ENCODE peak calls at places on chromosome 12, in five cellular contexts. T is cardiac fibroblast, F is AG10803, R is upper lobe of right lung, V is choroid plexus epithelial cell. D is an unnamed sample.

GRCh38 chr12:91127296-91127695 is 16.0 kb upstream of the LUM start:
- DNase-seq in T (no peak), F (peak; percentile 79), V (no peak), R (no peak), D (no peak)

GRCh38 chr12:9048930-9049329 is 59.6 kb downstream of the KLRG1 start:
- DNase-seq in V (no peak), R (no peak), T (no peak), F (no peak), D (no peak)

GRCh38 chr12:51884676-51885229 is 3.1 kb upstream of the ANKRD33 start:
- DNase-seq in R (peak; percentile 6), F (no peak), T (peak; percentile 40), V (no peak), D (peak; percentile 79)

GRCh38 chr12:9047105-9047504 is 57.8 kb downstream of the KLRG1 start:
- DNase-seq in F (no peak), V (no peak), T (no peak), R (no peak), D (no peak)

GRCh38 chr12:588658-589057 is 74.6 kb downstream of the NINJ2 start:
- DNase-seq in R (no peak), V (no peak), T (no peak), F (no peak), D (no peak)

GRCh38 chr12:125184213-125184952 is 119.1 kb downstream of the AACS start:
- DNase-seq in T (no peak), F (no peak), V (no peak), R (no peak), D (no peak)

GRCh38 chr12:99959549-99960170 is 25.1 kb downstream of the ANKS1B start:
- DNase-seq in T (peak; percentile 79), F (peak; percentile 16), R (no peak), V (peak; percentile 36), D (peak; percentile 68)

GRCh38 chr12:116164263-116164817 is 113.2 kb downstream of the MED13L start:
- DNase-seq in V (peak; percentile 47), F (no peak), R (no peak), T (no peak), D (peak; percentile 42)

GRCh38 chr12:15757553-15758255 is 31.5 kb downstream of the EPS8 start:
- DNase-seq in R (no peak), T (peak; percentile 99), F (peak; percentile 91), V (peak; percentile 91), D (peak; percentile 85)

GRCh38 chr12:28930704-28931103 is 218.4 kb upstream of the FAR2 start:
- DNase-seq in V (no peak), R (no peak), F (no peak), T (no peak), D (no peak)

DNA sequence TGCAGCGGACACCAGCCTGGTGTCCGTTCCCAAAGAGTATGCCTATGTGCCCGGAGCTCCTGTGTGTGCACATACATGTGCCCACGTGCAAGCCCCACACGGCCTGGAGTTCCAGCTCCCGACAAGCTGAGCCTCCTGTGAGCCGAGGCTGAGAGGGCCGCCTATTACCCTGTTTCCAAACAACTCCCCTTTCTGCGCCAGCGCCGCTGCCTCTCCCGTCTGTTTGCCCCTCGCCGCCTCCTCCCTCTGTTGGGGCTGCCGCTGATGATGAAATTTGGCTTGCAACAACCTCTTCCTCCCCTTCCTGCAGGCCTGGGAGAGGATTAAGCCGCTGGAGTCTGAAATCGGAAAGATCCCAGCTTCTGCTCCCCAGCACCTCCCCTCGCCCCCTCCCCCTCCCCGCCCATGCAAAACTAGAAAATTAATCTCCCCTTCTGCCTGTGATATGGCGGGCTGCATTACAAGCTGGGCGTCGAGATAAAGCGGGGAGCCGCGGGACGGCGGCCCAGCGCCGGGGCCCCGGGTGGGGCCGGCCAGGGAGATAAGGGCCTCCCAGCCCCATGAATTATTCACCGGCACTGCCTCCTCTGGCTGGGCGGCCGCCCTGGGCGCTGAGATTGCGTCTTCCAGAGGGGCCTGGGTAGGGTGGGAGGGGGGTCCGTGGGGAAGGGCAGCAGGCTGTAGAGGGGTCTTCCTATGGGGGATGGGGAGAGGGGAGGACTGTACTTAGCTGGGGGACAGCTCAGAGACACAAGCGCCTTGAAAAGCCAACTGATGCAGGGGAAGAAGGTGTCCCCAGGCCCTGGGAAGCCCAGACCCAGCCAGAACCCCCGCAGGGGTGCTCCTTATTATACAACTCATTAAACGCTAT is 6.8 kb upstream of the ASIC1 start:
- DNase-seq in F (peak; percentile 64), V (peak; percentile 50), R (peak; percentile 86), T (peak; percentile 66), D (peak; percentile 93)
- H3K4me3 ChIP-seq in F (peak overlapping the region; percentile 42), V (peak overlapping the region; percentile 46), R (peak overlapping the region; percentile 36), T (peak overlapping the region; percentile 28), D (peak overlapping the region; percentile 9)

GRCh38 chr12:27462851-27463250 is 16.3 kb downstream of the SMCO2 start:
- DNase-seq in T (peak; percentile 27), R (no peak), V (peak; percentile 24), F (no peak), D (peak; percentile 42)

GRCh38 chr12:27460471-27460978 is 14.0 kb downstream of the SMCO2 start:
- DNase-seq in V (peak; percentile 39), T (peak; percentile 58), F (no peak), R (no peak), D (peak; percentile 17)

GRCh38 chr12:27467641-27468040 is 21.1 kb downstream of the SMCO2 start:
- DNase-seq in T (no peak), R (no peak), F (no peak), V (no peak), D (no peak)

GRCh38 chr12:27462151-27462694 is 15.7 kb downstream of the SMCO2 start:
- DNase-seq in R (no peak), F (peak; percentile 31), V (peak; percentile 84), T (peak; percentile 91), D (peak; percentile 83)

GRCh38 chr12:27463826-27464554 is 17.5 kb downstream of the SMCO2 start:
- DNase-seq in F (peak; percentile 92), T (peak; percentile 59), R (no peak), V (no peak), D (peak; percentile 89)
- TF ChIP-seq CTCF in F (no peak), T (no peak), R (no peak), V (no peak), D (peak; percentile 10)

GRCh38 chr12:64446295-64446694 is 5.6 kb upstream of the TBK1 start:
- DNase-seq in R (no peak), T (no peak), F (no peak), V (no peak), D (no peak)

GRCh38 chr12:64452559-64453329 is 824 bp downstream of the TBK1 start:
- DNase-seq in F (peak; percentile 86), R (no peak), T (peak; percentile 94), V (peak; percentile 89), D (peak; percentile 94)

GRCh38 chr12:64451687-64452558 is at the start of gene TBK1:
- DNase-seq in R (peak; percentile 97), F (peak; percentile 83), V (peak; percentile 90), T (peak; percentile 85), D (peak; percentile 89)

GRCh38 chr12:64450057-64450640 is 1.8 kb upstream of the TBK1 start:
- DNase-seq in R (no peak), F (no peak), V (no peak), T (no peak), D (no peak)

DNA sequence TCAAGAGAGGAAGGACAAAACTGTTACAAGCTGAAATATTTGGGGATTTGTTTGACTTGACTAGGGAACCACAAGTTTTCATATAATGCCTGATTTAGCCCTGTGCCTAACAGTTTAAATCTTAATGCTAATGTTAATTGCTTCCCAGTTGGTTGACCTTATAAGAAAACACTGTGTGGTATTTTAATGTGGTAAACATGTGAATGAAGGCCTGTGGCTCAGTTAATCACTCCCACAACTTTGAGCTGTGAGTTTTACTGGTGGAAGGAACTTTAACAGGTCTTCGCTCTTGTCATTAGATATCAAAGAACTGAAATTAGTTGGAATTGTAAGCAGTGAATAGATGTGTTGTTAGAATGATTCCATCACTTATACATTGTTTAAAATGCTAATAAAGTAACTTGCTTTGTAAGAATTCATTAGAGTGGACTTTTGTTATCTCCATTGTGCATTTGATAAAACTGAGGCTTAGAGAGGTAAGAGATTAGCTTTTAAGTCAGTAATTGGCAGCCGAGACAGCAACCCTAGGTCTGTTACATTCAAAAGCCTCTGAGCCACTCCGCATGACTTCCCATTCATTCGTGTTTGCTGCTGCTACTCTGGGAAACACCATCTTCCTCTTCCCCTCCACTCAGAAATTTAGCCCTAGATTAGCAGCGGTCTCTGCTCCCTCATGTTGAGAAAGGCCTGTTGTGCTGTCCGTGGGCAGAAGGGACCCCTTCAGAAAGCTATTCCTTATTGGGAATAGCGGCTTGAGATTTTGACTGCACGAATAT is 1.0 kb upstream of the TBK1 start:
- DNase-seq in T (peak; percentile 31), R (no peak), F (peak; percentile 20), V (peak; percentile 39), D (peak; percentile 20)
- H3K4me3 ChIP-seq in T (peak overlapping the region; percentile 94), R (peak overlapping the region; percentile 93), F (peak overlapping the region; percentile 85), V (peak overlapping the region; percentile 95), D (peak overlapping the region; percentile 85)

DNA sequence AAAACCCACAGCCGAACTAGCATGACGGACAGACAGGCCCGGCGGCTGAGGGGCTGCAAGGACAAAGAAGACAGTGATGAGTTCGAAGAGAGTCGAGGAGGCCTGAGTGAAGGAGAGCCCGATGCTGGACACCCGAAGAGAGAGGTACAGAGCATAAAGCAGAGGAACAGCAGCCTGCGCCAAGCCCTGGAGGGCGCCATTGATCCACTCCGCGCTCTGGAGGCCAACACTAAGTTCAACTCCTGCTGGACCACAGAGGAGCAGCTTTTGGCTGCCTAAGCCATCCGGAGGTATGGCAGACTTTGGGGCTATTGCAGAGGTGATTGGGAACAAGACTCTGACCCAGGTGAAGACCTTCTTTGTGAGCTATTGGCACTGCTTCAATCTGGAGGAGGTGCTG is 7.8 kb upstream of the PLXNC1 start:
- DNase-seq in R (no peak), F (peak; percentile 11), T (peak; percentile 35), V (peak; percentile 42), D (peak; percentile 41)
- TF ChIP-seq CTCF in R (peak; percentile 27), F (peak; percentile 41), T (peak; percentile 43), V (peak; percentile 65), D (peak; percentile 53)

GRCh38 chr12:67698711-67699603 is 50.4 kb downstream of the DYRK2 start:
- DNase-seq in T (peak; percentile 48), F (peak; percentile 68), R (no peak), V (peak; percentile 40), D (peak; percentile 37)
- H3K4me3 ChIP-seq in T (peak overlapping the region; percentile 37), F (peak overlapping the region; percentile 51), R (peak overlapping the region; percentile 37), V (peak overlapping the region; percentile 14), D (peak overlapping the region; percentile 19)

GRCh38 chr12:101485015-101485414 is 9.9 kb downstream of the SPIC start:
- DNase-seq in V (peak; percentile 59), R (no peak), F (peak; percentile 11), T (peak; percentile 68), D (no peak)

GRCh38 chr12:101491325-101491724 is 16.2 kb downstream of the SPIC start:
- DNase-seq in V (no peak), R (no peak), T (no peak), F (no peak), D (no peak)

GRCh38 chr12:101490286-101490920 is 15.3 kb downstream of the SPIC start:
- DNase-seq in F (no peak), R (no peak), T (peak; percentile 1), V (peak; percentile 80), D (peak; percentile 12)
- TF ChIP-seq CTCF in F (no peak), R (peak; percentile 55), T (no peak), V (peak; percentile 78), D (peak; percentile 42)

D was measured in fibroblast of villous mesenchyme.